ENCODE peak calls at places on chromosomes 13 and 19, in eight cellular contexts. E is tibial artery, C is astrocyte of the spinal cord, V is body of pancreas, P is GM23338, Z is suprapubic skin, Q is A549, M is cardiac muscle cell. Y is an unnamed sample.

GRCh38 chr19:1624458-1624857 is 19.2 kb upstream of the UQCR11 start:
- DNase-seq in E (peak), C (peak), V (peak), P (peak), Z (no peak), Q (peak), M (peak), Y (peak)

GRCh38 chr19:38675611-38676010 is 28.2 kb downstream of the ACTN4 start:
- DNase-seq in E (no peak), C (no peak), V (no peak), P (no peak), Z (no peak), Q (no peak), M (no peak), Y (no peak)

GRCh38 chr19:480016-480855 is 16.1 kb upstream of the MADCAM1 start:
- DNase-seq in E (peak), C (peak), V (peak), P (peak), Z (no peak), Q (peak), M (peak), Y (peak)

GRCh38 chr13:29964181-29964845 is 113.9 kb upstream of the UBL3 start:
- DNase-seq in E (no peak), C (no peak), V (no peak), P (peak), Z (no peak), Q (no peak), M (no peak), Y (no peak)

GRCh38 chr13:106133025-106133424 is 402.4 kb downstream of the EFNB2 start:
- DNase-seq in E (no peak), C (peak), V (no peak), P (no peak), Z (no peak), Q (no peak), M (no peak), Y (peak)

GRCh38 chr19:43763473-43763939 is 8.7 kb upstream of the SMG9 start:
- DNase-seq in E (no peak), C (no peak), V (no peak), P (no peak), Z (no peak), Q (no peak), M (no peak), Y (no peak)

GRCh38 chr13:29922281-29922821 is 71.9 kb upstream of the UBL3 start:
- DNase-seq in E (no peak), C (peak), V (no peak), P (no peak), Z (no peak), Q (no peak), M (no peak), Y (peak)

GRCh38 chr13:105202384-105202783 is 1333.1 kb downstream of the EFNB2 start:
- DNase-seq in E (no peak), C (peak), V (no peak), P (peak), Z (no peak), Q (no peak), M (peak), Y (peak)

GRCh38 chr19:53853707-53854106 is 14.0 kb upstream of the MYADM start:
- DNase-seq in E (no peak), C (no peak), V (no peak), P (no peak), Z (no peak), Q (no peak), M (no peak), Y (no peak)

GRCh38 chr13:29362849-29363604 is 232.5 kb downstream of the SLC7A1 start:
- DNase-seq in E (no peak), C (peak), V (peak), P (peak), Z (no peak), Q (peak), M (peak), Y (peak)

GRCh38 chr13:34349091-34349722 is 531.3 kb downstream of the RFC3 start:
- DNase-seq in E (peak), C (peak), V (peak), P (no peak), Z (peak), Q (no peak), M (no peak), Y (peak)

GRCh38 chr13:110107568-110108347 is 199.2 kb downstream of the COL4A1 start:
- DNase-seq in E (no peak), C (no peak), V (no peak), P (peak), Z (peak), Q (no peak), M (no peak), Y (no peak)

GRCh38 chr13:77511552-77511951 is 24.0 kb upstream of the SCEL start:
- DNase-seq in E (no peak), C (no peak), V (no peak), P (no peak), Z (no peak), Q (no peak), M (no peak), Y (peak)

GRCh38 chr19:8487137-8487851 is 15.1 kb downstream of the PRAM1 start:
- DNase-seq in E (peak), C (no peak), V (no peak), P (no peak), Z (no peak), Q (no peak), M (no peak), Y (no peak)

GRCh38 chr13:51999525-51999924 is 11.7 kb downstream of the ATP7B start:
- DNase-seq in E (no peak), C (no peak), V (peak), P (no peak), Z (no peak), Q (no peak), M (no peak), Y (no peak)

GRCh38 chr19:42657551-42657950 is 62.8 kb upstream of the CEACAM8 start:
- DNase-seq in E (no peak), C (no peak), V (no peak), P (no peak), Z (no peak), Q (no peak), M (no peak), Y (peak)

GRCh38 chr13:65597839-65598818 is 1632.0 kb downstream of the PCDH9 start:
- DNase-seq in E (no peak), C (peak), V (no peak), P (no peak), Z (no peak), Q (no peak), M (no peak), Y (peak)

GRCh38 chr13:98717891-98718290 is 34.6 kb downstream of the SLC15A1 start:
- DNase-seq in E (no peak), C (no peak), V (no peak), P (no peak), Z (no peak), Q (no peak), M (no peak), Y (no peak)

GRCh38 chr19:4390017-4390861 is 10.1 kb downstream of the SH3GL1 start:
- DNase-seq in E (peak), C (peak), V (no peak), P (peak), Z (no peak), Q (no peak), M (peak), Y (peak)

GRCh38 chr13:20394506-20394905 is 131.2 kb downstream of the CRYL1 start:
- DNase-seq in E (no peak), C (no peak), V (no peak), P (peak), Z (no peak), Q (no peak), M (no peak), Y (no peak)

GRCh38 chr19:3153286-3154230 is 17.7 kb downstream of the GNA15 start:
- DNase-seq in E (no peak), C (no peak), V (no peak), P (no peak), Z (no peak), Q (no peak), M (no peak), Y (no peak)

GRCh38 chr19:3157096-3157845 is 21.3 kb upstream of the S1PR4 start:
- DNase-seq in E (no peak), C (no peak), V (no peak), P (no peak), Z (no peak), Q (no peak), M (no peak), Y (no peak)

GRCh38 chr19:3151563-3152430 is 16.0 kb downstream of the GNA15 start:
- DNase-seq in E (no peak), C (no peak), V (no peak), P (no peak), Z (no peak), Q (no peak), M (no peak), Y (peak)

GRCh38 chr19:3152431-3152780 is 16.6 kb downstream of the GNA15 start:
- DNase-seq in E (no peak), C (no peak), V (no peak), P (no peak), Z (no peak), Q (no peak), M (no peak), Y (no peak)

GRCh38 chr19:3154957-3155736 is 19.3 kb downstream of the GNA15 start:
- DNase-seq in E (peak), C (peak), V (peak), P (no peak), Z (no peak), Q (peak), M (no peak), Y (peak)
- H3K4me3 ChIP-seq in E (no peak), C (peak), V (no peak), P (no peak), Z (no peak), Q (no peak), M (no peak), Y (peak)

GRCh38 chr13:27559714-27560113 is 60.6 kb downstream of the LNX2 start:
- DNase-seq in E (no peak), C (no peak), V (no peak), P (no peak), Z (no peak), Q (no peak), M (no peak), Y (no peak)

GRCh38 chr13:27551563-27551962 is 68.8 kb downstream of the LNX2 start:
- DNase-seq in E (no peak), C (no peak), V (no peak), P (no peak), Z (no peak), Q (no peak), M (no peak), Y (no peak)

DNA sequence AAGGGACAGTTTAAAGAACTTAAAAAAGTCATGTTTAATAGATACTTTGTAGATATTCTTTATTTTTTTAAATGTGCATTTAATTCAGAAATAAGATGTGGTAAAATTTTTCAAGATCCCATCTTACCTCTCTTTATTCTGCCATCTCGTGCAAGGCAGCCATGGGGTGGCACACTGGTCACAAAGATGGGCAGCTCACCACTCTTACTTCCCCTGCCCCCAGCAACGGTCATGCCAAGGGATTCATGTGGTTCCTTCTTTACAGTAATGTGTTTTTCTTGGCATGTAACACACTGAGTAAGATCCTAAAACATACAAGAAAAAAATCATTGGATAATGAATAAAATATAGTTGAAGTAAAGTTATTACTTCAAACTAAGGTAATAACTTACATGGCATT is 64.2 kb downstream of the LNX2 start:
- DNase-seq in E (peak), C (peak), V (peak), P (no peak), Z (no peak), Q (no peak), M (no peak), Y (peak)
- TF ChIP-seq CTCF in E (peak), C (peak), V (no peak), P (no peak), Z (no peak), Q (no peak), M (peak), Y (no peak)

DNA sequence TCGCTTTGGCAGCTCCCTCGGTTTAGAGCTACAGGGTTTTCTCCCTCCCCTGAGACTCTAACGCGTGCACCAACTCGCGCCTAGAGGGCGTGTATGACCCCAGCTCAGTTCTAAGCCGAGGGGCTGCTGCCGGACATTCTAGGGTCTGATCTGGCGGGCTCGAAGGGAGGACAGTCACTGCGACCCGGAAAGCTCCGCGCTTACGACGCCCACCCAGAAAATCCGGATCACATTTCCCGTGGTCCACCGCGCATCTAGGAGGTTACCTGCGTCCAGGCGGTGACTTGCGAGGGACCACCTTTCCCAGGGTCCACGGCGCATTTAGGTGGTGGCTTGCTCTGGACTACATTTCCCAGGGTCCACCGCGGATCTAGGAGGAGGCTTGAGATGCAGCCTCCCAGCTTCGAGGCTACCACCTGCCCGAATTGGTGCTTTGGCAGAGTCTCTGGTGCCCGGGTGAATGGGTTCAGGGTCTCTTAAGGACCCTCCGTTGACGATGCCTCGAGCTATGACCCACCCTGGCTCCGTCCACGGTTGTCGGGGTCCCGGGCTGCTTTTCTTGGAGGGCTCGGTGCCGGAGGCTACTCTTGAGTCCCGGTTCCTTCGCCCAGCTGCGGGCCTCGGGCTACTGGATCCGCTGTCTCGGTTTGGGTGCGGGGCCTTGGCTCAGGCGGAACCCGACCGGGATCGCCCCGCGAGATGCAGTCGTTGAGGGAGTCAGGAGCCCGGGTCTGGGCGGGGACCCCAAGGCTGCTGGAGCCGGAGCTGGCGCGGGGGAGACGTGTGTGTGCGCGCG is 30.5 kb downstream of the ZNF146 start:
- DNase-seq in E (no peak), C (no peak), V (peak), P (peak), Z (peak), Q (no peak), M (no peak), Y (no peak)
- H3K4me3 ChIP-seq in E (peak), C (peak), V (no peak), P (peak), Z (peak), Q (no peak), M (no peak), Y (peak)

GRCh38 chr19:40190891-40191835 is at the start of gene MAP3K10:
- DNase-seq in E (peak), C (peak), V (peak), P (peak), Z (peak), Q (peak), M (peak), Y (peak)

GRCh38 chr19:40193587-40193849 is 2.3 kb downstream of the MAP3K10 start:
- DNase-seq in E (no peak), C (no peak), V (no peak), P (no peak), Z (no peak), Q (no peak), M (no peak), Y (peak)

GRCh38 chr19:40192758-40193586 is 1.7 kb downstream of the MAP3K10 start:
- DNase-seq in E (no peak), C (no peak), V (no peak), P (peak), Z (no peak), Q (no peak), M (no peak), Y (no peak)

DNA sequence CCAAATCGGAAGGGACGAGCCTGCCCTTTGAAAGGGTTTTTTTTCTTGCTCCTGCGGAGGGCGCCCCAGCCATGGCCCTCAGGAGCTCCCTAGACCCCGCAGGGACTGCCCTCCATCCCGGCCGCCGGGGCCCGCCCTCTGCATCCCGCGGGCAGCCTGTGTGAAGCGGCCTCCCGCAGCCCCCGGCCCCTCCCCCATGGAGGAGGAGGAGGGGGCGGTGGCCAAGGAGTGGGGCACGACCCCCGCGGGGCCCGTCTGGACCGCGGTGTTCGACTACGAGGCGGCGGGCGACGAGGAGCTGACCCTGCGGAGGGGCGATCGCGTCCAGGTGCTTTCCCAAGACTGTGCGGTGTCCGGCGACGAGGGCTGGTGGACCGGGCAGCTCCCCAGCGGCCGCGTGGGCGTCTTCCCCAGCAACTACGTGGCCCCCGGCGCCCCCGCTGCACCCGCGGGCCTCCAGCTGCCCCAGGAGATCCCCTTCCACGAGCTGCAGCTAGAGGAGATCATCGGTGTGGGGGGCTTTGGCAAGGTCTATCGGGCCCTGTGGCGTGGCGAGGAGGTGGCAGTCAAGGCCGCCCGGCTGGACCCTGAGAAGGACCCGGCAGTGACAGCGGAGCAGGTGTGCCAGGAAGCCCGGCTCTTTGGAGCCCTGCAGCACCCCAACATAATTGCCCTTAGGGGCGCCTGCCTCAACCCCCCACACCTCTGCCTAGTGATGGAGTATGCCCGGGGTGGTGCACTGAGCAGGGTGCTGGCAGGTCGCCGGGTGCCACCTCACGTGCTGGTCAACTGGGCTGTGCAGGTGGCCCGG is 815 bp downstream of the MAP3K10 start:
- DNase-seq in E (no peak), C (peak), V (peak), P (peak), Z (no peak), Q (peak), M (peak), Y (peak)
- TF ChIP-seq CTCF in E (no peak), C (no peak), V (no peak), P (no peak), Z (no peak), Q (peak), M (no peak), Y (no peak)

GRCh38 chr13:114227528-114227927 is 7.2 kb upstream of the CDC16 start:
- DNase-seq in E (no peak), C (no peak), V (no peak), P (no peak), Z (no peak), Q (no peak), M (no peak), Y (no peak)
- H3K4me3 ChIP-seq in E (no peak), C (no peak), V (no peak), P (no peak), Z (no peak), Q (no peak), M (no peak), Y (no peak)